ENCODE peak calls at places on chromosome 21, in five cellular contexts. I is activated T-cell treated with anti-CD3 and anti-CD28 coated beads, Interleukin-2, amount 50 U/mL, for 24 hours; P is stimulated activated CD4-positive, alpha-beta T cell treated with anti-CD3 and anti-CD28 coated beads, Interleukin-12 subunit alpha, Interleukin-12 subunit beta, amount 100 ng/mL, for 24 hours; Q is germinal center; M is prostate gland. H is an unnamed sample.

GRCh38 chr21:39430457-39430856 is 15.1 kb downstream of the LCA5L start:
- DNase-seq in I (no peak), P (no peak), Q (no peak), M (no peak), H (no peak)

GRCh38 chr21:15051652-15052554 is 12.9 kb downstream of the NRIP1 start:
- DNase-seq in I (no peak), P (no peak), Q (no peak), M (no peak), H (no peak)

GRCh38 chr21:44046734-44047133 is 34.6 kb downstream of the TRAPPC10 start:
- DNase-seq in I (no peak), P (no peak), Q (no peak), M (no peak), H (no peak)

GRCh38 chr21:41932191-41932575 is 21.6 kb downstream of the C2CD2 start:
- DNase-seq in I (no peak), P (no peak), Q (no peak), M (no peak), H (no peak)

GRCh38 chr21:34367320-34367935 is 3.6 kb downstream of the KCNE2 start:
- DNase-seq in I (no peak), P (no peak), Q (peak), M (peak), H (no peak)

GRCh38 chr21:34670220-34670961 is 1.6 kb downstream of the CLIC6 start:
- DNase-seq in I (peak), P (no peak), Q (no peak), M (no peak), H (no peak)

GRCh38 chr21:42413500-42413899 is 9.8 kb downstream of the UBASH3A start:
- DNase-seq in I (peak), P (no peak), Q (no peak), M (no peak), H (no peak)

GRCh38 chr21:33230518-33231324 is 983 bp downstream of the IFNAR2 start:
- DNase-seq in I (peak), P (no peak), Q (peak), M (peak), H (peak)

GRCh38 chr21:26964379-26964778 is 2.5 kb downstream of the ADAMTS5 start:
- DNase-seq in I (no peak), P (no peak), Q (no peak), M (no peak), H (no peak)

GRCh38 chr21:45277101-45278045 is 10.3 kb downstream of the POFUT2 start:
- DNase-seq in I (peak), P (no peak), Q (no peak), M (no peak), H (no peak)

GRCh38 chr21:27221084-27221483 is 254.2 kb upstream of the ADAMTS5 start:
- DNase-seq in I (no peak), P (no peak), Q (no peak), M (no peak), H (no peak)

GRCh38 chr21:38849776-38850175 is 44.0 kb downstream of the ETS2 start:
- DNase-seq in I (no peak), P (no peak), Q (no peak), M (no peak), H (no peak)

GRCh38 chr21:16454371-16454770 is 724.6 kb downstream of the USP25 start:
- DNase-seq in I (no peak), P (no peak), Q (no peak), M (no peak), H (no peak)

GRCh38 chr21:43262427-43262826 is 93.6 kb downstream of the CRYAA start:
- DNase-seq in I (no peak), P (peak), Q (no peak), M (no peak), H (no peak)

GRCh38 chr21:39022901-39023693 is 160.2 kb downstream of the PSMG1 start:
- DNase-seq in I (no peak), P (no peak), Q (no peak), M (no peak), H (no peak)

GRCh38 chr21:42165901-42166300 is 53.0 kb upstream of the ABCG1 start:
- DNase-seq in I (no peak), P (no peak), Q (no peak), M (no peak), H (no peak)

GRCh38 chr21:41441546-41441945 is 15.5 kb downstream of the MX1 start:
- DNase-seq in I (no peak), P (no peak), Q (no peak), M (no peak), H (no peak)

H was measured in hypothalamus.